ENCODE peak calls at places on chromosome 17, in ten cellular contexts. V, I, J, B, L, Q, D, P, C and U are unnamed samples.
A peak's percentile ranks its signal among the peaks of the same experiment; 100 is the strongest.

GRCh38 chr17:39963826-39964225 is 1.0 kb downstream of the GSDMA start:
- DNase-seq in V (no peak), I (no peak), J (no peak), B (no peak), L (no peak), Q (no peak), D (no peak), P (no peak), C (no peak), U (peak; percentile 21)

GRCh38 chr17:7416323-7416722 is 3.8 kb upstream of the SPEM1 start:
- DNase-seq in V (no peak), I (no peak), J (no peak), B (no peak), L (no peak), Q (no peak), D (no peak), P (no peak), C (no peak), U (no peak)

GRCh38 chr17:15409721-15410247 is 57.6 kb downstream of the CDRT4 start:
- DNase-seq in V (no peak), I (peak; percentile 87), J (no peak), B (peak; percentile 81), L (peak; percentile 69), Q (no peak), D (peak; percentile 21), P (no peak), C (peak; percentile 27), U (no peak)

GRCh38 chr17:4721203-4722135 is 9.8 kb upstream of the MED11 start:
- DNase-seq in V (peak; percentile 38), I (peak; percentile 10), J (peak; percentile 89), B (no peak), L (no peak), Q (no peak), D (peak; percentile 78), P (peak; percentile 76), C (peak; percentile 89), U (peak; percentile 16)

GRCh38 chr17:49886036-49886435 is 38.2 kb upstream of the TAC4 start:
- DNase-seq in V (no peak), I (no peak), J (no peak), B (no peak), L (no peak), Q (no peak), D (no peak), P (no peak), C (no peak), U (no peak)

GRCh38 chr17:45246861-45247428 is 14.9 kb downstream of the SPATA32 start:
- DNase-seq in V (peak; percentile 94), I (peak; percentile 72), J (no peak), B (no peak), L (no peak), Q (peak; percentile 64), D (no peak), P (no peak), C (no peak), U (no peak)

GRCh38 chr17:76134911-76135809 is 5.9 kb downstream of the FOXJ1 start:
- DNase-seq in V (peak; percentile 87), I (no peak), J (no peak), B (no peak), L (no peak), Q (no peak), D (no peak), P (no peak), C (no peak), U (no peak)

GRCh38 chr17:42107597-42108576 is 4.6 kb downstream of the DHX58 start:
- DNase-seq in V (peak; percentile 100), I (peak; percentile 87), J (peak; percentile 80), B (no peak), L (no peak), Q (peak; percentile 85), D (peak; percentile 92), P (peak; percentile 87), C (peak; percentile 78), U (peak; percentile 80)

GRCh38 chr17:33328129-33328528 is 35.0 kb upstream of the ASIC2 start:
- DNase-seq in V (peak; percentile 90), I (no peak), J (no peak), B (no peak), L (no peak), Q (peak; percentile 23), D (no peak), P (no peak), C (no peak), U (no peak)

GRCh38 chr17:73359255-73359816 is 47.5 kb upstream of the CDC42EP4 start:
- DNase-seq in V (peak; percentile 75), I (peak; percentile 19), J (no peak), B (no peak), L (no peak), Q (no peak), D (no peak), P (no peak), C (no peak), U (no peak)

DNA sequence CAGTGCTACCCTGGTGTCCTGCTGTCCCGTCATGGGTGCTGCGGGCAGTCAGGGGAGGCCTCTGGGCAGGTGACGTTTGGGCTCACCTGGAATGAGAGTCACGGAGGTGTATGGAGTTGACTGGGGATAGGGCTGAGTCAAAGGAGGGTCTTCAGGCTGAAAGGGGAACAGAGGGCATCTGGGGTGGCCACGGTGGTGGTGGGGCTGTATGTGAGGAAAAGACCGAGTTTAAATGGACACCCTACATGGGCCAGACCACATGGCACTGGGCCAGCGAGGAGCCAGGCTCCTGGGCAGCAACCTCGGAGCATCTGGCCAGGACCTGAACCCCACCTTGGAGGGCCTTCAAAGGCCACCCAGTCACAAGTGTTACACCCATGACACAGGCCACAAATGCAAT is 5.4 kb downstream of the NATD1 start:
- DNase-seq in V (no peak), I (peak; percentile 61), J (no peak), B (no peak), L (no peak), Q (no peak), D (no peak), P (no peak), C (no peak), U (no peak)
- H3K4me1 ChIP-seq in V (peaks cover 5% of the 10 kb centered on the region), I (peaks cover 3% of the 10 kb centered on the region), J (peaks cover 15% of the 10 kb centered on the region), B (no peaks in the 10 kb centered on the region), L (peaks cover 6% of the 10 kb centered on the region), Q (no peaks in the 10 kb centered on the region), D (peaks cover 14% of the 10 kb centered on the region), P (peaks cover 27% of the 10 kb centered on the region), C (peaks cover 15% of the 10 kb centered on the region), U (peaks cover 11% of the 10 kb centered on the region)

DNA sequence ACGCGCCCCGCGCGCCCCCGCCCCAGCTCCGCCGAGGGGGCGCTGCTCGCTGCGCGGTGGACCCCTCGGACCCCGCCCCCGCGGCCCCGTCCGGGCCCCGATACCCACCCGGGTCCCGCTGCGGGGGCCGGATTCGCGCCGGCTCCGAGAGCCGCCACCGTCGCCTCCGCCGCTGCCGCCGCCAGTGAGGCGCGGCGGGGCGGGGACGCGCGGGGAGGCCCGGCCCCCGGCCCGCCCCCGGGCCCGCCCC is at the start of gene TBC1D16:
- DNase-seq in V (no peak), I (no peak), J (no peak), B (no peak), L (no peak), Q (no peak), D (no peak), P (no peak), C (no peak), U (no peak)
- H3K27ac ChIP-seq in V (peak within 1 kb of the TSS; percentile 99), I (peak within 1 kb of the TSS; percentile 92), J (peak within 1 kb of the TSS; percentile 95), B (peak within 1 kb of the TSS; percentile 91), L (peak within 1 kb of the TSS; percentile 78), Q (peak within 1 kb of the TSS; percentile 95), D (peak within 1 kb of the TSS; percentile 92), P (peak within 1 kb of the TSS; percentile 97), C (peak within 1 kb of the TSS; percentile 93), U (peak within 1 kb of the TSS; percentile 70)

DNA sequence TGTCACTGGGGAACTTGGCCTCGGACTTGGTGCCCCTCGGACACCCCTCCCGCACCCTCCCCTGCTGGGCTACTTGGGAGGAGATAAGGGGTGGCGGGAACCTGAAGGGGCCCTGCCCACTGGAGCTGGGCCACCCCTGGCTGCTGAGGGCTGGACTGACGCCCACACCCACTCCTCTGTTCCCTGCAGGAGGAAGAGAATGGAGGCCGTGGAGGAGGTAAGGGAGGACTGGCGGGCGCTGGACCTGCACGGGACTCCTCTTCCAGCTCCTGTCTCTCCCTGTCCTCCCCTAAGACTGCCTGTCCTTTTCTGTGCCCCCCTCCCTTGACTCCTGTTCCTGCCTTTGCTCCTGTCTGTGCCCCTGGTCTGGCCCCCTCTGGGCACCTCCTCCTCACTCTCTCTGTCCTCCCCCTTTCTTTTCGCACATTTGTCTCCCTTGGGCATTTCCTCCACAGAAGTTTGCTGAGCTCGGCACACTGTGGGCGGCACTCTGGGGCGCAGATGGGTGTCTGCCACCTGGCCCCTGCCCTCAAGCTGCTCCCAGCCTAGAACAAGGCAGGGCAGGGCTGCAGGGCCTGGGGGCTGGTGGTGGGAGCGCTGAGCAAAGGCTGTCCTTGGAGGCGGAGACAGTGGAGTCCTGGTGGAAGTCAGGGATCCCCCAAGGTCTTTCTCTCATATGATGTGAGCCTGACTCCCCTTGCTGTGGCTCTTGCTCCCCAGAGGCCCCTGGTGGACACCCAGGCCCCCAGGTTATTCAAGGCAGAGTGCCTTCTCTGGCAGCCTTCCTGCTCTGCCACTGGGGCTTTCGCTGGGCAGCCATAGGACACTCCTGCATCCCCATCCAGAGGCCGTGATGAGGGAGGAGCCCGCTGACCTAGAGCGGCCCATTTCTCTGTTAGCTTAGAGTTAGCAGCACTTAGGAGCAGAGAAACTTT is 32.7 kb downstream of the ARHGAP23 start:
- DNase-seq in V (no peak), I (peak; percentile 34), J (no peak), B (no peak), L (no peak), Q (no peak), D (no peak), P (no peak), C (no peak), U (no peak)
- H3K4me1 ChIP-seq in V (peaks cover 12% of the 10 kb centered on the region), I (no peaks in the 10 kb centered on the region), J (peaks cover 16% of the 10 kb centered on the region), B (no peaks in the 10 kb centered on the region), L (peaks cover 10% of the 10 kb centered on the region), Q (peaks cover 51% of the 10 kb centered on the region), D (peaks cover 15% of the 10 kb centered on the region), P (peaks cover 27% of the 10 kb centered on the region), C (peaks cover 4% of the 10 kb centered on the region), U (no peaks in the 10 kb centered on the region)

GRCh38 chr17:21377821-21378396 is 1.8 kb downstream of the KCNJ12 start:
- DNase-seq in V (peak; percentile 86), I (peak; percentile 35), J (no peak), B (no peak), L (no peak), Q (no peak), D (no peak), P (no peak), C (no peak), U (no peak)

GRCh38 chr17:21375162-21375560 is 996 bp upstream of the KCNJ12 start:
- DNase-seq in V (no peak), I (no peak), J (no peak), B (no peak), L (no peak), Q (no peak), D (no peak), P (no peak), C (no peak), U (no peak)

GRCh38 chr17:21376835-21377690 is 906 bp downstream of the KCNJ12 start:
- DNase-seq in V (peak; percentile 85), I (peak; percentile 80), J (no peak), B (no peak), L (no peak), Q (no peak), D (no peak), P (no peak), C (no peak), U (no peak)

GRCh38 chr17:21375757-21376584 is at the start of gene KCNJ12:
- DNase-seq in V (peak; percentile 87), I (peak; percentile 85), J (no peak), B (no peak), L (no peak), Q (no peak), D (peak; percentile 34), P (no peak), C (no peak), U (no peak)

GRCh38 chr17:21376585-21376834 is 353 bp downstream of the KCNJ12 start:
- DNase-seq in V (no peak), I (no peak), J (no peak), B (no peak), L (no peak), Q (no peak), D (no peak), P (no peak), C (no peak), U (no peak)
- H3K27ac ChIP-seq in V (no peak overlapping the region), I (peak overlapping the region; percentile 10), J (no peak overlapping the region), B (peak overlapping the region; percentile 62), L (no peak overlapping the region), Q (no peak overlapping the region), D (peak overlapping the region; percentile 60), P (no peak overlapping the region), C (no peak overlapping the region), U (no peak overlapping the region)